ENCODE peak calls at places on chromosomes 6 and 20, in nine cellular contexts. S, R, B, G, H, C, O, W and V are unnamed samples.

GRCh38 chr6:113903666-113904330 is 46.7 kb downstream of the MARCKS start:
- DNase-seq in S (no peak), R (no peak), B (no peak), G (no peak), H (no peak), C (no peak), O (peak; percentile 20), W (no peak), V (no peak)

GRCh38 chr20:31845300-31845863 is at the start of gene FOXS1:
- DNase-seq in S (no peak), R (no peak), B (no peak), G (no peak), H (no peak), C (no peak), O (no peak), W (no peak), V (no peak)

GRCh38 chr6:31776563-31776960 is 566 bp downstream of the VWA7 start:
- DNase-seq in S (no peak), R (no peak), B (no peak), G (no peak), H (no peak), C (no peak), O (no peak), W (no peak), V (no peak)

GRCh38 chr6:105562027-105562426 is 159.1 kb upstream of the PREP start:
- DNase-seq in S (no peak), R (no peak), B (no peak), G (no peak), H (no peak), C (no peak), O (no peak), W (no peak), V (no peak)

GRCh38 chr6:32176476-32177181 is 745 bp upstream of the AGPAT1 start:
- DNase-seq in S (no peak), R (no peak), B (no peak), G (peak; percentile 38), H (no peak), C (no peak), O (peak; percentile 85), W (no peak), V (no peak)

GRCh38 chr20:9977629-9978028 is 57.2 kb upstream of the ANKEF1 start:
- DNase-seq in S (no peak), R (no peak), B (no peak), G (peak; percentile 54), H (no peak), C (no peak), O (peak; percentile 26), W (no peak), V (no peak)

GRCh38 chr6:166786704-166787293 is 159.7 kb upstream of the RPS6KA2 start:
- DNase-seq in S (no peak), R (peak; percentile 71), B (peak; percentile 19), G (peak; percentile 67), H (no peak), C (no peak), O (peak; percentile 76), W (peak; percentile 87), V (peak; percentile 38)

GRCh38 chr6:45647341-45648138 is 269.8 kb upstream of the SUPT3H start:
- DNase-seq in S (no peak), R (no peak), B (peak; percentile 59), G (no peak), H (no peak), C (no peak), O (no peak), W (no peak), V (no peak)

GRCh38 chr6:80439721-80440488 is 333.4 kb downstream of the BCKDHB start:
- DNase-seq in S (no peak), R (no peak), B (no peak), G (peak; percentile 88), H (no peak), C (no peak), O (no peak), W (peak; percentile 21), V (no peak)

GRCh38 chr6:29739882-29740261 is 16.6 kb downstream of the HLA-F start:
- DNase-seq in S (no peak), R (no peak), B (no peak), G (no peak), H (no peak), C (no peak), O (no peak), W (no peak), V (no peak)

GRCh38 chr6:54710430-54710829 is 136.1 kb upstream of the FAM83B start:
- DNase-seq in S (no peak), R (no peak), B (no peak), G (no peak), H (no peak), C (no peak), O (no peak), W (no peak), V (no peak)

GRCh38 chr6:31293343-31293742 is 21.5 kb upstream of the HLA-C start:
- DNase-seq in S (no peak), R (peak; percentile 31), B (no peak), G (peak; percentile 33), H (no peak), C (no peak), O (peak; percentile 37), W (no peak), V (no peak)

GRCh38 chr6:36823421-36824096 is 15.7 kb downstream of the CPNE5 start:
- DNase-seq in S (no peak), R (no peak), B (no peak), G (no peak), H (no peak), C (no peak), O (peak; percentile 73), W (no peak), V (no peak)

GRCh38 chr6:41053056-41053455 is at the start of gene APOBEC2:
- DNase-seq in S (no peak), R (no peak), B (no peak), G (no peak), H (no peak), C (no peak), O (no peak), W (peak; percentile 90), V (no peak)

GRCh38 chr20:38210741-38211140 is 45.7 kb upstream of the TGM2 start:
- DNase-seq in S (no peak), R (no peak), B (peak; percentile 61), G (no peak), H (no peak), C (no peak), O (no peak), W (no peak), V (no peak)

GRCh38 chr20:23652371-23652770 is 14.6 kb upstream of the CST3 start:
- DNase-seq in S (no peak), R (no peak), B (no peak), G (no peak), H (no peak), C (no peak), O (no peak), W (no peak), V (no peak)

GRCh38 chr6:47535316-47536046 is 57.9 kb downstream of the CD2AP start:
- DNase-seq in S (no peak), R (no peak), B (no peak), G (no peak), H (no peak), C (no peak), O (no peak), W (no peak), V (no peak)

GRCh38 chr6:35494161-35494563 is 2.7 kb downstream of the TEAD3 start:
- DNase-seq in S (no peak), R (no peak), B (no peak), G (no peak), H (no peak), C (no peak), O (no peak), W (no peak), V (no peak)

GRCh38 chr6:56079761-56080540 is 167.4 kb downstream of the COL21A1 start:
- DNase-seq in S (no peak), R (no peak), B (no peak), G (no peak), H (no peak), C (no peak), O (no peak), W (no peak), V (no peak)